ENCODE peak calls at places on chromosome 22, in six cellular contexts. One of them, this sample, is unnamed.

GRCh38 chr22:41862160-41862529 is 29.2 kb downstream of the SREBF2 start:
- DNase-seq in H4: peak; percentile 48
- DNase-seq in CD4-positive, alpha-beta memory T cell: peak; percentile 76
- DNase-seq in GF-D8: no peak
- DNase-seq in T-helper 1 cell: no peak
- DNase-seq in cardiac muscle cell: peak; percentile 32
- DNase-seq in this sample: no peak

GRCh38 chr22:45884201-45885067 is 92.5 kb downstream of the WNT7B start:
- DNase-seq in cardiac muscle cell: peak; percentile 16
- DNase-seq in H4: no peak
- DNase-seq in CD4-positive, alpha-beta memory T cell: no peak
- DNase-seq in T-helper 1 cell: no peak
- DNase-seq in GF-D8: no peak
- DNase-seq in this sample: no peak

GRCh38 chr22:46043816-46044717 is 67.1 kb upstream of the WNT7B start:
- DNase-seq in cardiac muscle cell: no peak
- DNase-seq in CD4-positive, alpha-beta memory T cell: no peak
- DNase-seq in GF-D8: no peak
- DNase-seq in H4: no peak
- DNase-seq in T-helper 1 cell: no peak
- DNase-seq in this sample: peak; percentile 77

GRCh38 chr22:19096555-19096954 is 25.7 kb downstream of the DGCR2 start:
- DNase-seq in T-helper 1 cell: no peak
- DNase-seq in CD4-positive, alpha-beta memory T cell: no peak
- DNase-seq in cardiac muscle cell: no peak
- DNase-seq in GF-D8: no peak
- DNase-seq in H4: no peak
- DNase-seq in this sample: no peak

GRCh38 chr22:47013861-47014635 is 251.6 kb downstream of the TBC1D22A start:
- DNase-seq in GF-D8: no peak
- DNase-seq in H4: no peak
- DNase-seq in T-helper 1 cell: no peak
- DNase-seq in cardiac muscle cell: no peak
- DNase-seq in CD4-positive, alpha-beta memory T cell: no peak
- DNase-seq in this sample: no peak

GRCh38 chr22:50216684-50217520 is 16.1 kb downstream of the SELENOO start:
- DNase-seq in H4: no peak
- DNase-seq in CD4-positive, alpha-beta memory T cell: peak; percentile 30
- DNase-seq in T-helper 1 cell: peak; percentile 3
- DNase-seq in GF-D8: no peak
- DNase-seq in cardiac muscle cell: no peak
- DNase-seq in this sample: no peak

GRCh38 chr22:45502215-45503070 is at the start of gene FBLN1:
- DNase-seq in cardiac muscle cell: peak; percentile 55
- DNase-seq in CD4-positive, alpha-beta memory T cell: no peak
- DNase-seq in GF-D8: no peak
- DNase-seq in H4: no peak
- DNase-seq in T-helper 1 cell: no peak
- DNase-seq in this sample: no peak

GRCh38 chr22:28907311-28908008 is 24.1 kb downstream of the ZNRF3 start:
- DNase-seq in CD4-positive, alpha-beta memory T cell: no peak
- DNase-seq in H4: peak; percentile 21
- DNase-seq in T-helper 1 cell: no peak
- DNase-seq in GF-D8: no peak
- DNase-seq in cardiac muscle cell: no peak
- DNase-seq in this sample: peak; percentile 69